ENCODE peak calls at places on chromosomes 5 and 9, in eight cellular contexts. B is colonic mucosa; V is fibroblast of lung; Y is astrocyte; J is heart left ventricle; M is astrocyte of the spinal cord; X is hepatocyte; H is CD4-positive, alpha-beta T cell. L is an unnamed sample.

GRCh38 chr5:149496166-149496565 is 55.1 kb downstream of the CSNK1A1 start:
- DNase-seq in B (no peak), H (no peak), X (no peak), V (no peak), Y (peak; percentile 49), M (no peak), J (no peak), L (no peak)

GRCh38 chr9:97511762-97512429 is 10.4 kb downstream of the TMOD1 start:
- DNase-seq in J (no peak), X (no peak), Y (no peak), H (no peak), V (no peak), B (no peak), M (no peak), L (no peak)

GRCh38 chr5:75566710-75567309 is 44.4 kb upstream of the ANKDD1B start:
- DNase-seq in H (no peak), V (peak; percentile 92), Y (peak; percentile 96), X (peak; percentile 81), M (peak; percentile 95), B (no peak), J (no peak), L (no peak)

GRCh38 chr5:28734396-28734795 is 1696.0 kb upstream of the CDH9 start:
- DNase-seq in V (no peak), X (no peak), J (no peak), H (no peak), B (no peak), M (peak; percentile 74), Y (no peak), L (no peak)

GRCh38 chr9:98326402-98327248 is 71.2 kb upstream of the TBC1D2 start:
- DNase-seq in Y (peak; percentile 66), X (no peak), V (peak; percentile 86), H (no peak), J (no peak), M (peak; percentile 41), B (no peak), L (no peak)

GRCh38 chr5:157915638-157916037 is 56.7 kb upstream of the CLINT1 start:
- DNase-seq in V (peak; percentile 37), J (peak; percentile 98), B (peak; percentile 71), X (peak; percentile 69), M (peak; percentile 6), Y (peak; percentile 55), H (no peak), L (no peak)

GRCh38 chr9:16689352-16689938 is 181.0 kb downstream of the BNC2 start:
- DNase-seq in B (no peak), Y (peak; percentile 32), V (no peak), J (peak; percentile 49), H (no peak), M (peak; percentile 43), X (no peak), L (no peak)

GRCh38 chr5:122863240-122863639 is 17.8 kb downstream of the SNX24 start:
- DNase-seq in J (no peak), X (no peak), V (no peak), M (no peak), Y (no peak), H (no peak), B (no peak), L (no peak)

GRCh38 chr5:1551913-1552312 is 28.2 kb upstream of the LPCAT1 start:
- DNase-seq in M (no peak), B (no peak), Y (no peak), H (no peak), X (no peak), V (no peak), J (no peak), L (no peak)

GRCh38 chr9:131641618-131642495 is 96.5 kb downstream of the PRRT1B start:
- DNase-seq in Y (no peak), X (peak; percentile 85), J (peak; percentile 35), H (no peak), V (peak; percentile 35), M (peak; percentile 67), B (peak; percentile 73), L (no peak)

GRCh38 chr5:170769236-170769635 is 14.3 kb upstream of the GABRP start:
- DNase-seq in H (no peak), Y (no peak), X (no peak), M (no peak), V (no peak), J (no peak), B (no peak), L (no peak)

GRCh38 chr5:170769898-170770416 is 13.6 kb upstream of the GABRP start:
- DNase-seq in B (no peak), V (no peak), H (no peak), Y (no peak), M (no peak), J (no peak), X (no peak), L (no peak)

GRCh38 chr5:170773031-170773985 is 10.2 kb upstream of the GABRP start:
- DNase-seq in B (peak; percentile 52), M (no peak), X (no peak), J (no peak), V (no peak), Y (no peak), H (no peak), L (no peak)

DNA sequence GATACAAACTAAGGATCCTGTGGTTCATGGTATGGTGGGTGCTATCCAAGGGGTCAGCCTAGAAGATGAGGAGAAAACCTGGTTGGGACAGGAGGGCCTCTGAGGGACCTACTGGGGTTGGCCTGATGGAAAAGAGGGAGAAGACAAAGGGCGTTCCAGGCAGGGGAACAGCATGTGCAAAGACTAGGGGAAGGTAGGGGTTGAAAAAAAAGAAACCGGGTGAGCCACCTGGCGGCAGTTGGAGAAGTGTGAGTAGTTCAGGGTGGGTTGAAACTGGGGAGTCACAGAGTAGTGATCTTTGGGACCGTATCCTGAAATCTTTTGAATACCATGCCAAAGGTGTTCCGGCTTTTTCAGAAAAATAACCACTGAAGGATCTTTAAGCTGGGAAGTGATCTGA is 8.7 kb upstream of the GABRP start:
- DNase-seq in V (no peak), J (no peak), Y (no peak), H (no peak), B (no peak), M (no peak), X (no peak), L (no peak)
- TF ChIP-seq CTCF in V (no peak), J (no peak), Y (no peak), H (no peak), B (no peak), M (no peak), X (no peak), L (no peak)

GRCh38 chr5:178589180-178590140 is 733 bp downstream of the COL23A1 start:
- DNase-seq in H (no peak), X (peak; percentile 80), M (no peak), Y (peak; percentile 18), V (peak; percentile 16), J (peak; percentile 63), B (no peak), L (no peak)

GRCh38 chr5:178588769-178589168 is 1.4 kb downstream of the COL23A1 start:
- DNase-seq in V (no peak), Y (no peak), X (no peak), M (no peak), H (no peak), B (no peak), J (no peak), L (no peak)

GRCh38 chr5:178590924-178591423 is 781 bp upstream of the COL23A1 start:
- DNase-seq in Y (no peak), J (no peak), M (no peak), X (no peak), B (no peak), H (no peak), V (peak; percentile 6), L (no peak)

GRCh38 chr5:178587793-178588611 is 2.2 kb downstream of the COL23A1 start:
- DNase-seq in Y (no peak), X (no peak), M (no peak), J (no peak), B (no peak), V (no peak), H (no peak), L (no peak)

GRCh38 chr5:178590141-178590923 is at the start of gene COL23A1:
- DNase-seq in H (peak; percentile 41), B (peak; percentile 36), Y (peak; percentile 36), M (peak; percentile 53), J (peak; percentile 82), X (peak; percentile 73), V (peak; percentile 58), L (no peak)
- TF ChIP-seq CTCF in H (peak; percentile 32), B (peak; percentile 41), Y (peak; percentile 64), M (peak; percentile 86), J (peak; percentile 78), X (peak; percentile 87), V (peak; percentile 79), L (no peak)

GRCh38 chr9:112921549-112921948 is 30.9 kb upstream of the SLC46A2 start:
- DNase-seq in J (no peak), V (peak; percentile 65), Y (peak; percentile 42), M (peak; percentile 48), X (peak; percentile 64), B (no peak), H (no peak), L (no peak)
- TF ChIP-seq CTCF in J (peak; percentile 65), V (peak; percentile 62), Y (peak; percentile 48), M (peak; percentile 73), X (peak; percentile 56), B (peak; percentile 45), H (no peak), L (no peak)

GRCh38 chr9:129182625-129183494 is 4.8 kb upstream of the IER5L start:
- DNase-seq in H (no peak), M (no peak), J (peak; percentile 53), X (peak; percentile 73), B (peak; percentile 71), Y (no peak), V (no peak), L (no peak)
- TF ChIP-seq CTCF in H (no peak), M (peak; percentile 55), J (peak; percentile 55), X (peak; percentile 31), B (peak; percentile 44), Y (peak; percentile 32), V (peak; percentile 25), L (no peak)

GRCh38 chr5:38582662-38583061 is 26.2 kb upstream of the LIFR start:
- DNase-seq in V (no peak), M (no peak), J (no peak), X (no peak), B (no peak), H (no peak), Y (no peak), L (no peak)

GRCh38 chr5:38589629-38590028 is 33.2 kb upstream of the LIFR start:
- DNase-seq in Y (no peak), M (no peak), B (no peak), J (no peak), V (no peak), H (no peak), X (no peak), L (no peak)

GRCh38 chr5:38590846-38591245 is 34.4 kb upstream of the LIFR start:
- DNase-seq in M (no peak), H (no peak), X (no peak), Y (no peak), J (no peak), V (no peak), B (no peak), L (no peak)

GRCh38 chr5:38583500-38583899 is 27.1 kb upstream of the LIFR start:
- DNase-seq in H (no peak), X (no peak), J (no peak), M (no peak), V (no peak), B (no peak), Y (no peak), L (no peak)

GRCh38 chr5:38585812-38586211 is 29.4 kb upstream of the LIFR start:
- DNase-seq in Y (no peak), M (no peak), B (no peak), J (no peak), X (no peak), V (no peak), H (no peak), L (no peak)
- TF ChIP-seq CTCF in Y (no peak), M (no peak), B (no peak), J (no peak), X (no peak), V (no peak), H (no peak), L (no peak)